ENCODE peak calls at places on chromosomes 7 and 10, in five cellular contexts. U is hypothalamus, C is WTC11, J is colonic mucosa, O is upper lobe of right lung. R is an unnamed sample.

GRCh38 chr7:27151341-27151944 is 940 bp downstream of the HOXA3 start:
- DNase-seq in C (no peak), J (peak), U (no peak), O (peak), R (no peak)

GRCh38 chr7:18350678-18351077 is 144.9 kb upstream of the HDAC9 start:
- DNase-seq in J (no peak), U (no peak), O (no peak), C (no peak), R (no peak)

GRCh38 chr7:139521439-139521838 is 2.0 kb upstream of the CLEC2L start:
- DNase-seq in C (no peak), O (no peak), U (no peak), J (no peak), R (no peak)

GRCh38 chr10:12350167-12350872 is 973 bp downstream of the CAMK1D start:
- DNase-seq in U (no peak), C (peak), J (peak), O (peak), R (peak)

GRCh38 chr10:112570585-112570984 is 123.6 kb downstream of the VTI1A start:
- DNase-seq in O (no peak), J (no peak), C (no peak), U (no peak), R (no peak)

GRCh38 chr10:71213761-71214440 is 1.5 kb downstream of the UNC5B start:
- DNase-seq in O (peak), U (no peak), J (peak), C (peak), R (peak)

GRCh38 chr10:118669020-118669766 is 73.7 kb upstream of the PRLHR start:
- DNase-seq in O (no peak), C (no peak), U (no peak), J (no peak), R (no peak)

GRCh38 chr10:50419091-50419490 is 167.8 kb upstream of the ASAH2 start:
- DNase-seq in O (no peak), C (no peak), U (no peak), J (no peak), R (no peak)

R was measured in WERI-Rb-1.